ENCODE peak calls at places on chromosomes 3 and 15, in four cellular contexts. W, D, T and Z are unnamed samples.

GRCh38 chr3:150036780-150037179 is 66.1 kb upstream of the PFN2 start:
- DNase-seq in T (no peak), W (no peak), D (no peak), Z (no peak)

GRCh38 chr3:21752749-21753347 is 1.8 kb upstream of the ZNF385D start:
- DNase-seq in T (no peak), D (no peak), W (no peak), Z (no peak)

GRCh38 chr3:191499307-191500125 is 38.6 kb downstream of the PYDC2 start:
- DNase-seq in D (peak), T (peak), W (peak), Z (peak)

GRCh38 chr15:52217186-52217585 is 26.0 kb upstream of the GNB5 start:
- DNase-seq in W (no peak), D (no peak), T (peak), Z (no peak)

GRCh38 chr3:189848636-189849035 is 217.4 kb downstream of the TP63 start:
- DNase-seq in T (no peak), D (no peak), W (no peak), Z (no peak)

GRCh38 chr3:11562277-11562881 is 81.3 kb downstream of the VGLL4 start:
- DNase-seq in D (no peak), W (no peak), T (no peak), Z (no peak)

GRCh38 chr3:111681705-111682426 is 86.7 kb upstream of the ZBED2 start:
- DNase-seq in T (no peak), W (no peak), D (no peak), Z (no peak)

GRCh38 chr3:38227989-38228388 is 37.6 kb upstream of the SLC22A13 start:
- DNase-seq in W (no peak), T (no peak), D (no peak), Z (no peak)

GRCh38 chr3:121918779-121919483 is 24.7 kb downstream of the SLC15A2 start:
- DNase-seq in D (no peak), W (peak), T (no peak), Z (no peak)

GRCh38 chr15:85694086-85694485 is 100.6 kb downstream of the KLHL25 start:
- DNase-seq in T (no peak), W (no peak), D (no peak), Z (no peak)

GRCh38 chr3:158836312-158836711 is 34.5 kb downstream of the MFSD1 start:
- DNase-seq in W (no peak), D (no peak), T (no peak), Z (no peak)

GRCh38 chr3:98513736-98514135 is 9.0 kb downstream of the CLDND1 start:
- DNase-seq in D (no peak), T (no peak), W (no peak), Z (no peak)

GRCh38 chr15:63891763-63892123 is 58.0 kb upstream of the HERC1 start:
- DNase-seq in D (no peak), T (no peak), W (no peak), Z (no peak)

GRCh38 chr15:75361989-75362641 is 6.3 kb downstream of the MAN2C1 start:
- DNase-seq in D (no peak), T (no peak), W (no peak), Z (no peak)

DNA sequence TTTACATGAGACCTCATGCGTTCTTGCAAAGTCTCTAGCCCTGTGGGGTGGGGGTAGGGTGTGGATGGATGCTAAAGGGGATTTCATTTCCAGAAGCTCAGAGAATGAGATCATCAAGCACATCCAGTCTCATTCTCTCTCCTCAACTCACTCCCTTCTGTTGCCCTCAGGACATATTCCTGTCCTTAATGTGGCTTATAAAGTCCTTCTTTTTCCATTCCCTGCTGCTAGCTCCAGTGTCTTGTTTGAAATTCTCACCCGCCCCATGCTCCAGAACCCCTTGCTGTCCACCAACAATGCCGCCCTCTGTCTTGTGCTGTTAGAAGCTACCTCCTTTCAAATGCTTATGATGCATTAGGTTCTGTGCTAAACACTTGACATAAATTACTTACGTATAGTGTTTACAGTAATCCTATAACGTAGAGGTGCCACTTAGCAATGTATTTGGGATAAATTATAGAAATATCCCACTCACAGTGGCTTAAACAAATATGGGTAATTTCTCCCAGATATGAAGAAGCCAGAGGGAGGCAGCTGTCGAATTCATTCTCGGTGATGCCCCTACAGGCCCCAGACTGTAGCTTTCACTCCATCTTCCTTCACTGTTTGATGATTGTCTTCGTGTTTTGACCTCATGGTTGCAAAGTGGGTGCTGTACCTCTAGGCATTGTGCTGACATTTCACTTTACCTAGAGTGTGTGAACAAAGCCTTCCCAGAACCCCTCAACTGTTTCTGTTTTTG is 273.1 kb upstream of the TBL1XR1 start:
- DNase-seq in W (no peak), D (no peak), T (no peak), Z (no peak)
- H3K27ac ChIP-seq in W (no peak), D (no peak), T (no peak), Z (peak)

GRCh38 chr15:60972301-60972700 is 256.8 kb downstream of the RORA start:
- DNase-seq in D (no peak), W (peak), T (no peak), Z (no peak)

GRCh38 chr15:60975203-60975602 is 253.9 kb downstream of the RORA start:
- DNase-seq in D (no peak), W (no peak), T (no peak), Z (no peak)

GRCh38 chr15:60973637-60974415 is 255.3 kb downstream of the RORA start:
- DNase-seq in D (no peak), T (no peak), W (peak), Z (no peak)

GRCh38 chr15:60972866-60973265 is 256.2 kb downstream of the RORA start:
- DNase-seq in D (no peak), T (no peak), W (peak), Z (no peak)

GRCh38 chr15:60975951-60976350 is 253.2 kb downstream of the RORA start:
- DNase-seq in W (no peak), D (no peak), T (no peak), Z (no peak)
- H3K27ac ChIP-seq in W (no peak), D (no peak), T (no peak), Z (no peak)

DNA sequence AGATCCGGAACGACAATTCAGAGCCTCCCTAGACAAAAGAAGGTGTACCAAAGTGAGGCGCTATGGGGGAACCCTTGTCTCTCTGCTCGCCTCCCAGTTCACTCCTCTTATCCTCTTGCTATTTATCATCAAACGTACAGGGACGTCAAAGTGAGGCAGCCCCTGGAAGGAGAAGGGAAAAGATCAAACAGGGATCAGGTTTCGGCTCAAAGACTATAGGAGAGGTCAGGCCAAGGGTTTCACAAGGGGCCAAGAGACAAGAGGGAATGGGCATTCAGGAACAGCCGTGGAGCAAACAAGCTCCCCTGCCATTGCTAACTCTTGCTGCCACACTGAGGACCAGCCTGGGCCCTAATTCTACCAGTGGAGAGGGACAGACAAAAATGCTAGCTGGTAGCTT is 168.6 kb downstream of the GREM1 start:
- DNase-seq in D (no peak), W (no peak), T (no peak), Z (no peak)
- H3K27ac ChIP-seq in D (no peak), W (no peak), T (peak), Z (no peak)

DNA sequence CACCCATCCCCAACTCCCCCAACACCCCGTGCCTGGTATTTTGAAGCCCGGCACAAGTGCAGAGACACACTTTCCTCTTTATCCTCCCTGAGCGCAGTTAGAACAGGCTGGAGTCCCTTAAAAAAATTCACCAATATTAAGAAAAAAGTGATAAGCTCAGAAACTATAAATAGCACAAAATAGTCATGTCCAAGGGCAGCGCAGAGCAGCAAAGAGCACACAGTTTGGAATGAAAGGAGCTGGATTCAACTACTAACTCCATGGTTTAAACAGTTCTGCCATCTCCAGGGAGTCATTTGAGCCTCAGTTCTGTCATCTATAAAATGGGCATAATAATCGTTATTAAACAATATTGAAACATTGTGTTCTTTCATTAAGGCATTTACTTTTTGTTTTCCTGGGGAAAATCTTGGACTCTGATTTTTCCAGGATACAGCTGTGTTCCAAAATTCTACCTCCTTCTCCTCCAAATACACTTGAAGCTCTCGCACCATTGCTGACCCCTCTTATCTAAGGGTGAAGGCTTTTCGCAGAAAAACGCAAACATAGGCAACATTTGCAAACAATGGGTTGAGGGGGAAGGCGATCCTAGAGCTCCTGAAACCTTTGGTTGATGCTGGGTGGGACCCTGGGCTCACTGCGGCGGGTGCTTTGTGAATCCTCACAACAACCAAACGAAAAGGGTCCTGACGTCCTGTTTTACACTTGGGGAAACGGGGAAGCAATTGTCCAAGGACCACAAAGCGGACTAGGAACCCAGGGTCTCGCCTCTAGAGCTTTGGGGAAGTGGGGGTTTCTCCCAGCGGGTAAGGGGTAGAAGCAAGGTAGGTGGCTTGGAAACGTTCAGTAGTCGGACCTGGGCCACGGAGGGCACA is 41.8 kb downstream of the EPHB3 start:
- DNase-seq in D (no peak), W (no peak), T (no peak), Z (no peak)
- H3K27ac ChIP-seq in D (no peak), W (no peak), T (peak), Z (no peak)

DNA sequence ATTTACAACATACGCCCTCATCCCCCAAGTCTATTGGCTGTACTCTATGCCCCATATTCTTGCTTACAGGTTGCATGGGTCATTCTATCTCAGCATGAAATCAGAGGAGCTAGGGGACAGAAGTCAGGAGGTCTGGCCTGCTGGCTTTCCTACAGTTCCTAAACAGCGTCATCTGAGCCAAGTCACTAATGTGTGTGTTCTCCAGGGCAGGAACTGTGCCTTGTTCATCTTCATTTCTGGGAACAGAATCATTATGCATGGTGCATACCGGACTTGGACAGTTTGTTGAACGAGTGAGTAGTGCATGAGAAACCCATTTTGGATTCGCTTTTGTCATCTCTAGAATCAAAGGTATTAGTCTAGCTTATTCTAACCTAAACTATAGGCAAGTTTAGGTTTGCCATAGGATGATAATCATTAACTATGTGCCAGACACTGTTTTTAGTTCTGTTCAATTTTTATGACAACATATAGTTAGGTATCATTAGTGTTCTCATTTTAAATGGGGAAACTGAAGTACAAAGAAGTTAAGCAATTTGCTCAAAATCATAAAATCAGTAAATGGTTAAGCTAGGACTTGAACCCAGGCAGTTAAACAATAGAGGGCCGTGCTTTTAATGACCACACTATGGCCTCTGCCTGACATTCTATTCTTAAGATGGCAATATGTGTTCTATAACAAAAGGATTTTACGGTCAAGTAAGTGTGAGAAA is 105.2 kb downstream of the FMN1 start:
- DNase-seq in W (no peak), D (no peak), T (no peak), Z (no peak)
- H3K27ac ChIP-seq in W (no peak), D (no peak), T (peak), Z (no peak)

GRCh38 chr15:43771816-43772215 is 5.0 kb downstream of the ELL3 start:
- DNase-seq in W (no peak), D (no peak), T (no peak), Z (no peak)
- H3K27ac ChIP-seq in W (no peak), D (no peak), T (no peak), Z (no peak)